ENCODE peak calls at places on chromosomes 12 and 14, in ten cellular contexts. O is AG04450, Q is left ventricle myocardium inferior, C is retinal pigment epithelial cell, U is thyroid gland, D is lower lobe of right lung, R is tibial nerve, J is transverse colon, V is GM12865, X is A549. I is an unnamed sample.

GRCh38 chr12:2884810-2885209 is 5.9 kb upstream of the TULP3 start:
- DNase-seq in C (no peak), Q (no peak), O (no peak), R (no peak), J (no peak), X (no peak), D (no peak), U (no peak), V (no peak), I (no peak)

GRCh38 chr14:94044476-94045091 is 18.4 kb downstream of the OTUB2 start:
- DNase-seq in V (no peak), R (no peak), D (no peak), O (no peak), C (no peak), Q (no peak), J (peak; percentile 2), U (no peak), X (no peak), I (no peak)

GRCh38 chr12:92139634-92140555 is 5.8 kb downstream of the BTG1 start:
- DNase-seq in R (no peak), O (no peak), Q (no peak), C (no peak), D (no peak), X (no peak), V (peak; percentile 63), U (no peak), J (no peak), I (no peak)

GRCh38 chr12:59600174-59600573 is 4.3 kb downstream of the SLC16A7 start:
- DNase-seq in J (no peak), C (no peak), O (no peak), D (no peak), Q (no peak), U (no peak), V (no peak), X (no peak), R (no peak), I (peak; percentile 49)

GRCh38 chr14:99779751-99780150 is 13.5 kb upstream of the EML1 start:
- DNase-seq in X (no peak), J (no peak), C (no peak), U (no peak), O (no peak), R (no peak), V (no peak), D (no peak), Q (no peak), I (no peak)

GRCh38 chr14:51019089-51019488 is 74.8 kb upstream of the PYGL start:
- DNase-seq in U (no peak), V (no peak), X (no peak), C (no peak), O (no peak), R (no peak), D (no peak), Q (no peak), J (no peak), I (no peak)

GRCh38 chr12:62955678-62956077 is 20.7 kb upstream of the PPM1H start:
- DNase-seq in Q (no peak), D (no peak), V (no peak), R (no peak), J (no peak), X (no peak), O (no peak), U (no peak), C (no peak), I (no peak)

GRCh38 chr12:120242275-120242799 is 23.2 kb downstream of the PXN start:
- DNase-seq in O (no peak), C (no peak), Q (no peak), D (no peak), X (no peak), V (no peak), U (no peak), J (no peak), R (no peak), I (peak; percentile 80)

GRCh38 chr12:131773582-131774221 is 54.5 kb upstream of the MMP17 start:
- DNase-seq in R (no peak), U (no peak), X (no peak), J (peak; percentile 26), O (no peak), V (peak; percentile 88), C (no peak), Q (no peak), D (no peak), I (no peak)

GRCh38 chr12:131775124-131775903 is 52.9 kb upstream of the MMP17 start:
- DNase-seq in Q (no peak), X (no peak), D (no peak), U (no peak), V (peak; percentile 18), O (no peak), J (no peak), C (no peak), R (no peak), I (no peak)

GRCh38 chr12:131774576-131774975 is 53.6 kb upstream of the MMP17 start:
- DNase-seq in O (no peak), V (no peak), C (no peak), J (no peak), U (no peak), R (no peak), D (no peak), X (no peak), Q (no peak), I (no peak)

GRCh38 chr12:131779027-131779426 is 49.2 kb upstream of the MMP17 start:
- DNase-seq in U (no peak), J (no peak), D (no peak), X (no peak), Q (no peak), O (no peak), R (no peak), V (no peak), C (no peak), I (no peak)

GRCh38 chr12:131775904-131776889 is 52.0 kb upstream of the MMP17 start:
- DNase-seq in Q (no peak), D (no peak), C (no peak), U (no peak), J (no peak), O (no peak), X (no peak), R (no peak), V (peak; percentile 75), I (no peak)
- H3K4me3 ChIP-seq in Q (no peak overlapping the region), D (no peak overlapping the region), C (no peak overlapping the region), U (no peak overlapping the region), J (no peak overlapping the region), O (no peak overlapping the region), X (no peak overlapping the region), R (no peak overlapping the region), V (peak overlapping the region; percentile 19), I (no peak overlapping the region)

GRCh38 chr14:72541546-72541945 is 352.4 kb downstream of the DPF3 start:
- DNase-seq in V (no peak), O (no peak), R (no peak), X (no peak), D (no peak), C (no peak), J (no peak), Q (no peak), U (no peak), I (no peak)
- TF ChIP-seq CTCF in V (no peak), O (no peak), R (no peak), X (no peak), D (no peak), C (no peak), J (no peak), Q (no peak), U (no peak), I (no peak)

GRCh38 chr12:108595711-108596647 is 1.9 kb downstream of the TMEM119 start:
- DNase-seq in C (no peak), R (no peak), U (no peak), V (no peak), X (no peak), D (no peak), Q (no peak), J (no peak), O (no peak), I (no peak)

GRCh38 chr12:108599541-108599940 is 1.7 kb upstream of the TMEM119 start:
- DNase-seq in U (no peak), R (no peak), C (no peak), O (no peak), Q (no peak), J (no peak), V (no peak), D (no peak), X (no peak), I (no peak)

GRCh38 chr12:108598553-108599250 is 818 bp upstream of the TMEM119 start:
- DNase-seq in X (no peak), C (no peak), J (no peak), O (no peak), U (no peak), D (no peak), Q (no peak), R (no peak), V (no peak), I (no peak)

GRCh38 chr12:108596854-108597558 is 878 bp downstream of the TMEM119 start:
- DNase-seq in J (no peak), U (no peak), Q (no peak), C (no peak), V (no peak), X (no peak), R (no peak), O (no peak), D (no peak), I (no peak)

DNA sequence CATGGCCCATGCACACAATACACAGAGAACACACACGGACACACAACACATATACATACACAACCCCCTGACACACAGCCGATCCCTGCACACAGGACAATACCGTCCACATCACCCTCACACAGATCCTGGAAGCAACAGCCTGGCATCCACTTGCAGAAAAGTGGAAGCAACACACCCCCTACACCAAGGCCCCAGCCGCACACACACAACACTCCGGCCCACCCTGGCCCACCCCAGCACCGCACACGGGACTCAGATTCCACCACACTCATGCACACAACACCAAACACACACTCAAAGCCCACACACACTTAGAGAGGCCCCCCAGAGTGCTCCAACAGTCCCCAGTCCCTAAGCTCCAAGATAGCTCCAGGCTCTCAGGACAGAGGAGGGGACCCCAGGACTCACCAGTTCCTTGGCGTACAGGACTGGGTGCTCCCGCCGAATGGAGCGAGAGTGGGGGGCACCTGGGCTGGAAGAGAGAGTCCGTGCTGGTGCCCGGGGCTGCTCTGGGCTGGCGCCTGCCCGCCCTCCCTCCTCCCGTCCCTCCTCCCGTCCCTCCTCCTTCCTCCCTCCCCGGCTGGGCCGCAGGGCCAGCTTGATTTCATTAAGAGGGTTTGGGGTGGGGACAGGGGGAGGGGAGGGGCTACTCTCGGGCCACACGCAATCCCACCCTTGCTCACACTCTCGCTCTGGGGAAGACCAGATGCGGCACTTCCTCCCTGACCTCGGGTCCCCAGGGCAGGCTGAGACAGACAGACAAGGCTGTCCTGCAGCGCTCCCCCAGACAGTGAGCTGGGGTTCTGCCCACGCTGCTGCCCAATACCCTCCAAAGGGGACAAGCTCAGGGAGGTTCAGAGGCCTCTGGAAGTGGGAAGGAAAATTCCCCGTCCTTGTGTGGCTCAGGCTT is at the start of gene TMEM119:
- DNase-seq in X (no peak), V (no peak), Q (peak; percentile 39), U (no peak), D (no peak), O (no peak), R (no peak), C (no peak), J (no peak), I (peak; percentile 85)
- H3K4me3 ChIP-seq in X (no peak within 1 kb of the TSS), V (no peak within 1 kb of the TSS), Q (peak within 1 kb of the TSS; percentile 43), U (no peak within 1 kb of the TSS), D (peak within 1 kb of the TSS; percentile 44), O (peak within 1 kb of the TSS; percentile 75), R (peak within 1 kb of the TSS; percentile 51), C (no peak within 1 kb of the TSS), J (peak within 1 kb of the TSS; percentile 37), I (peak within 1 kb of the TSS; percentile 74)

GRCh38 chr12:130647814-130648213 is 68.3 kb downstream of the RIMBP2 start:
- DNase-seq in Q (no peak), C (no peak), U (no peak), D (no peak), O (no peak), X (no peak), J (no peak), V (no peak), R (no peak), I (no peak)

GRCh38 chr12:130644124-130644523 is 72.0 kb downstream of the RIMBP2 start:
- DNase-seq in O (no peak), U (no peak), X (no peak), R (no peak), J (no peak), Q (no peak), D (no peak), C (no peak), V (no peak), I (no peak)

GRCh38 chr12:130641571-130642184 is 74.4 kb downstream of the RIMBP2 start:
- DNase-seq in R (no peak), J (no peak), O (no peak), Q (no peak), X (no peak), C (no peak), V (no peak), D (no peak), U (no peak), I (no peak)

GRCh38 chr12:130646690-130647089 is 69.4 kb downstream of the RIMBP2 start:
- DNase-seq in U (no peak), V (no peak), R (no peak), D (no peak), O (no peak), Q (no peak), X (no peak), C (no peak), J (no peak), I (no peak)

DNA sequence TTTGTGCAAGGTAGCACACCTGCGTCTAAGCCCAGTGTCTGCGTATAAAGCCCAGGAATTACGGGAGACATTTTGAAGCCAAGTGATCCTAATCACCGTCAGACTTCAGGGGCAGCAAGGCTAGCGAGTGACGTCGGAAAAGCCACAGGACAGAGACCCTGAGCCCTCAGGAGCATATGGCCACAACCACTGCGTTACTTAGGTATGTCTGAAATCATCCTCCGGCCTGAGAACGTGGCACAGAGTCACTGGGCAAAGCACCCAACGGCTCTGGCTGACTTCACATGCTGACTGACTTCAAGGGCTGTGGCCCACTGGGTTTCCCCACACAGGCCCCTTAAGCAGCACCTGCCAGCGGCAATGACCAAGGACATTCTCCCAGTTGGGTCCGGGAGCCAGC is 71.5 kb downstream of the RIMBP2 start:
- DNase-seq in Q (no peak), R (no peak), U (no peak), V (no peak), D (no peak), O (no peak), C (no peak), J (no peak), X (no peak), I (no peak)
- TF ChIP-seq CTCF in Q (no peak), R (no peak), U (no peak), V (no peak), D (no peak), O (no peak), C (no peak), J (no peak), X (no peak), I (no peak)